ENCODE peak calls at places on chromosomes 6 and 20, in eight cellular contexts. H is MCF 10A, R is ovary, Z is K562, S is heart right ventricle, D is tibial nerve, G is GM10248, E is RWPE1. I is an unnamed sample.

GRCh38 chr20:10573273-10573950 is 100.4 kb downstream of the JAG1 start:
- DNase-seq in H (no peak), R (no peak), E (no peak), D (no peak), G (no peak), S (no peak), Z (no peak), I (no peak)

GRCh38 chr20:14778875-14779274 is 441.5 kb upstream of the FLRT3 start:
- DNase-seq in E (no peak), H (no peak), R (no peak), G (no peak), S (no peak), D (no peak), Z (no peak), I (no peak)

GRCh38 chr6:71608646-71609045 is 277.7 kb upstream of the RIMS1 start:
- DNase-seq in D (no peak), R (no peak), S (no peak), E (peak; percentile 63), Z (no peak), H (peak; percentile 21), G (no peak), I (no peak)

GRCh38 chr6:170226647-170227046 is 64.2 kb downstream of the DLL1 start:
- DNase-seq in S (no peak), R (no peak), D (no peak), G (no peak), E (no peak), H (no peak), Z (no peak), I (no peak)

GRCh38 chr20:64074963-64075362 is 4.4 kb downstream of the RGS19 start:
- DNase-seq in G (no peak), H (no peak), Z (no peak), S (no peak), D (no peak), R (no peak), E (no peak), I (no peak)

GRCh38 chr20:61222699-61223098 is 29.4 kb upstream of the CDH4 start:
- DNase-seq in G (no peak), H (no peak), D (no peak), S (no peak), E (no peak), R (no peak), Z (no peak), I (no peak)

GRCh38 chr6:158960046-158960445 is 40.0 kb downstream of the RSPH3 start:
- DNase-seq in Z (no peak), E (no peak), R (no peak), D (no peak), H (no peak), G (no peak), S (no peak), I (no peak)

GRCh38 chr6:30922447-30922852 is 8.4 kb downstream of the VARS2 start:
- DNase-seq in E (peak; percentile 76), R (no peak), Z (no peak), G (no peak), D (no peak), H (peak; percentile 41), S (no peak), I (no peak)

GRCh38 chr6:1335367-1336037 is 23.6 kb downstream of the FOXQ1 start:
- DNase-seq in E (peak; percentile 89), R (no peak), D (no peak), H (peak; percentile 95), Z (no peak), S (peak; percentile 20), G (no peak), I (no peak)

GRCh38 chr6:108565091-108565766 is 4.5 kb downstream of the FOXO3 start:
- DNase-seq in D (no peak), E (no peak), S (no peak), R (no peak), Z (peak; percentile 70), G (peak; percentile 41), H (no peak), I (no peak)

GRCh38 chr6:36235309-36235708 is 34.6 kb upstream of the PNPLA1 start:
- DNase-seq in D (no peak), G (no peak), H (no peak), S (no peak), Z (no peak), E (no peak), R (no peak), I (no peak)

GRCh38 chr6:39561536-39562266 is 163.5 kb downstream of the KIF6 start:
- DNase-seq in E (no peak), Z (no peak), S (no peak), D (no peak), R (no peak), H (peak; percentile 46), G (no peak), I (no peak)

GRCh38 chr20:62589720-62590119 is 52.6 kb upstream of the SLCO4A1 start:
- DNase-seq in G (no peak), E (no peak), S (no peak), R (no peak), Z (no peak), H (no peak), D (no peak), I (no peak)

GRCh38 chr6:39366875-39367618 is 44.5 kb upstream of the KCNK16 start:
- DNase-seq in D (no peak), Z (no peak), G (no peak), R (no peak), S (no peak), H (no peak), E (no peak), I (no peak)

GRCh38 chr6:39792501-39793450 is 600 bp downstream of the DAAM2 start:
- DNase-seq in R (peak; percentile 67), D (peak; percentile 39), Z (no peak), E (no peak), G (no peak), H (no peak), S (peak; percentile 31), I (peak; percentile 69)

GRCh38 chr6:63573899-63574553 is 1.7 kb downstream of the LOC128125822 start:
- DNase-seq in Z (peak; percentile 82), R (no peak), S (no peak), E (no peak), G (no peak), H (peak; percentile 78), D (no peak), I (peak; percentile 23)

GRCh38 chr6:52532457-52532856 is 44.4 kb downstream of the TRAM2 start:
- DNase-seq in S (no peak), R (no peak), E (no peak), H (no peak), D (no peak), Z (no peak), G (no peak), I (no peak)

GRCh38 chr6:138429731-138430130 is 25.7 kb downstream of the HEBP2 start:
- DNase-seq in Z (no peak), S (no peak), D (no peak), E (no peak), H (no peak), G (no peak), R (no peak), I (no peak)

GRCh38 chr20:63830821-63831593 is at the start of gene ZBTB46:
- DNase-seq in H (peak; percentile 37), E (peak; percentile 98), Z (peak; percentile 77), D (no peak), S (peak; percentile 76), G (peak; percentile 94), R (peak; percentile 83), I (peak; percentile 73)

GRCh38 chr6:67897998-67898607 is 737.0 kb upstream of the ADGRB3 start:
- DNase-seq in H (no peak), G (no peak), S (no peak), D (no peak), R (no peak), Z (peak; percentile 44), E (no peak), I (no peak)
- TF ChIP-seq CTCF in H (no peak), G (no peak), S (no peak), D (no peak), R (no peak), Z (no peak), E (no peak), I (no peak)

DNA sequence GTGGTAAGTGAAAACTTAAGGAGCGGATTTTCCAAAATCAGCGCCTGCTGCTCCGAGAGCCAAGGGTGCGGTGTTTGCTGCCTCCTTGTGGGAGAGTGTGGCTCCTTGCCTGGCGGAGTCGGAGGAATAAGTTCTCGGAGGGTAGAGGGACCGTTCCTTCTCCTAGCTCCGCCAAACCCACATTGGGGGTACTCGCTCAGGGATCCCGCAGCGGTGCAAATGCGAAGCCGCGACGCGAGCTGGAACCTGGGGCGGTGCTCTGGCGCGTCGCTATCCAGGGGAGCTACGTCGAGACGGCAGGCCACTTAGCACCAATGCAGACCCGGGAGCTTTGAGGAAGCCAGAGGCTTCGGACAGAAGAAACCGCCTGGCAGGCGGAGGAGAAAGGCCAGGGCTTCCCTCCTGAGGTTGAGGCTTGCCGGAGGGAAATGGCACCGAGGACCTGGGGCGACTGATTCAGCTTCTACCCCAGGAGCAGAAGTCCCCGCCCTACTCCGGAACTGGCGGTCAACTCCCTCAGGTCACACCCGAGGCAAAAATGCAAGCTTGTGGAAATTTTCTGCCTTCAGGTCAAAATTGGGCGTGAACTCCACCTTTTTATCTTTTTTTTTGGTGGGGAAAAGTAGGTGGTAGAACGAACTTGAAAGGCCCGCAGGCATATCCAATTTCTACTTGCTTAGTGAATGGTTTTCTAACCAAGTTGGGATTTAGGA is 5.7 kb upstream of the DDX43 start:
- DNase-seq in E (peak; percentile 78), Z (peak; percentile 93), H (peak; percentile 74), G (peak; percentile 76), R (peak; percentile 43), S (peak; percentile 39), D (no peak), I (peak; percentile 56)
- TF ChIP-seq CTCF in E (peak; percentile 84), Z (peak; percentile 82), H (peak; percentile 77), G (peak; percentile 72), R (no peak), S (peak; percentile 62), D (peak; percentile 27), I (peak; percentile 50)

DNA sequence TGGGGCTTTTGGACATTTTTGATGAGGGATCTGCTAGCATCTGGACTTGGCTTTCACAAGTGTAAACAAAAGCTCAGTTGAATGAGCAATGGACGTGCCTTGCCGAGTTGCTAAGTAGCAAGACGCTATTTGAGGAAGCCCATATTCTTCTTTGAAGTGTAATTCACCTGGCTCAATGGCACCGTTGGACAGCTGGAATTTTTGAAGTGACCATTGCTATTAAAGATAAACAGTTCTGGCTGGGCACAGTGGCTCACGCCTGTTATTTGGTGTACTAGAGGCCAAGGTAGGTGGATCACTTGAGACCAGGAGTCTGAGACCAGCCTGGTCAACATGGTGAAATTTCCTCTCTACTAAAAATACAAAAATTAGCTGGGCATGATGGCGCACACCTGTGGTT is 88.8 kb upstream of the SOX4 start:
- DNase-seq in Z (no peak), E (no peak), H (no peak), S (no peak), R (no peak), G (no peak), D (no peak), I (no peak)
- TF ChIP-seq CTCF in Z (no peak), E (no peak), H (no peak), S (no peak), R (no peak), G (no peak), D (no peak), I (no peak)

DNA sequence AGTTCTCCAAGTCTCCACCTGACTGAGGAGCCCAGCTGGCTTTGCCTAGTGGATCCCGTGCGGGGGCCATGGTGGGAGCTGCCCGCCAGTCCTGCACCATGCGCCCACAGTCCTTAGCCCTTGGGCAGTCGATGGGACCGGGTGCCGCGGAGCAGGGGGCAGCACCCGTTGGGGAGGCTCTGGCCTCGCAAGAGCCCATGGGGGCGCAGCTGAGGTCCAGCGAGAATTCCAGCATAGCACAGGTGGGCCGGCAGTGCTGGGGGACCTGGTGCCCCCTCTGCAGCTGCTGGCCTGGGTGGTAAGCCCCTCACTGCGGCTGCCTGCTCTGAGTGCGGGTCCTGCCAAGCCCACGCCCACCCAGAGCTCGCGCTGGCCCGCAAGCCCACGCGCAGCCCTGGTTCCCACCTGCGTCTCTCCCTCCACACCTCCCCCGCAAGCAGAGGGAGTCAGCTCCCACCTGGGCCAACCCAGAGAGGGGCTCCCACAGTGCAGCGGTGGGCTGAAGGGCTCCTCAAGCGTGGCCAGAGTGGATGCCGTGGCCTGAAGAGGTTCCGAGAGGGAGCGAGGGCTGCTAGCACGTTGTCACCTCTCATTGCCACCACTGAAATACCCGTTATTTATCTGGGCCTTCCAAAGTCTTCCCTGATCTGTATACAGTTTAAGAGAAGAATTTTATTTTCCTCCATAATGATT is 88.5 kb upstream of the MYLIP start:
- DNase-seq in D (no peak), S (no peak), Z (no peak), G (no peak), R (no peak), H (no peak), E (no peak), I (no peak)
- TF ChIP-seq CTCF in D (no peak), S (no peak), Z (no peak), G (no peak), R (no peak), H (no peak), E (no peak), I (no peak)